ENCODE peak calls at places on chromosome 1, in eight cellular contexts. U is OCI-LY7; A is fibroblast of villous mesenchyme; T is PC-9; E is CD8-positive, alpha-beta T cell; S is lung; D is lower leg skin; Y is dorsolateral prefrontal cortex. Z is an unnamed sample.

GRCh38 chr1:31376374-31377134 is 3.7 kb upstream of the FABP3 start:
- DNase-seq in Y (peak), E (no peak), U (no peak), S (no peak), A (peak), T (no peak), D (no peak), Z (peak)

GRCh38 chr1:184116287-184116686 is 64.8 kb downstream of the TSEN15 start:
- DNase-seq in Y (no peak), D (no peak), E (no peak), T (no peak), S (no peak), U (no peak), A (no peak), Z (no peak)

GRCh38 chr1:71413441-71414170 is 332.8 kb upstream of the ZRANB2 start:
- DNase-seq in T (no peak), Y (no peak), E (no peak), A (no peak), S (no peak), U (no peak), D (no peak), Z (peak)

GRCh38 chr1:32763221-32763620 is 53.9 kb downstream of the YARS1 start:
- DNase-seq in A (no peak), T (no peak), E (no peak), D (no peak), S (no peak), Y (no peak), U (no peak), Z (no peak)

GRCh38 chr1:205267306-205267902 is 39.7 kb downstream of the TMCC2 start:
- DNase-seq in D (no peak), U (no peak), Y (no peak), A (no peak), S (no peak), E (no peak), T (no peak), Z (no peak)

GRCh38 chr1:51989582-51990477 is 670 bp downstream of the RAB3B start:
- DNase-seq in A (no peak), S (no peak), U (no peak), E (no peak), T (no peak), Y (no peak), D (no peak), Z (no peak)

GRCh38 chr1:212692774-212693644 is 6.6 kb downstream of the BATF3 start:
- DNase-seq in D (no peak), E (no peak), S (no peak), U (no peak), T (no peak), A (no peak), Y (no peak), Z (peak)

GRCh38 chr1:228870041-228870713 is 134.9 kb downstream of the RHOU start:
- DNase-seq in S (no peak), T (no peak), A (no peak), D (no peak), U (no peak), Y (no peak), E (no peak), Z (no peak)

GRCh38 chr1:165858364-165858823 is 31.0 kb downstream of the UCK2 start:
- DNase-seq in E (no peak), D (no peak), A (no peak), T (no peak), S (no peak), Y (no peak), U (no peak), Z (no peak)

GRCh38 chr1:176897350-176898236 is 266.9 kb downstream of the ASTN1 start:
- DNase-seq in Y (peak), T (peak), A (peak), E (no peak), U (peak), D (peak), S (peak), Z (peak)

GRCh38 chr1:20666804-20667203 is 5.6 kb upstream of the DDOST start:
- DNase-seq in A (no peak), D (no peak), T (no peak), E (no peak), S (no peak), U (peak), Y (no peak), Z (peak)

DNA sequence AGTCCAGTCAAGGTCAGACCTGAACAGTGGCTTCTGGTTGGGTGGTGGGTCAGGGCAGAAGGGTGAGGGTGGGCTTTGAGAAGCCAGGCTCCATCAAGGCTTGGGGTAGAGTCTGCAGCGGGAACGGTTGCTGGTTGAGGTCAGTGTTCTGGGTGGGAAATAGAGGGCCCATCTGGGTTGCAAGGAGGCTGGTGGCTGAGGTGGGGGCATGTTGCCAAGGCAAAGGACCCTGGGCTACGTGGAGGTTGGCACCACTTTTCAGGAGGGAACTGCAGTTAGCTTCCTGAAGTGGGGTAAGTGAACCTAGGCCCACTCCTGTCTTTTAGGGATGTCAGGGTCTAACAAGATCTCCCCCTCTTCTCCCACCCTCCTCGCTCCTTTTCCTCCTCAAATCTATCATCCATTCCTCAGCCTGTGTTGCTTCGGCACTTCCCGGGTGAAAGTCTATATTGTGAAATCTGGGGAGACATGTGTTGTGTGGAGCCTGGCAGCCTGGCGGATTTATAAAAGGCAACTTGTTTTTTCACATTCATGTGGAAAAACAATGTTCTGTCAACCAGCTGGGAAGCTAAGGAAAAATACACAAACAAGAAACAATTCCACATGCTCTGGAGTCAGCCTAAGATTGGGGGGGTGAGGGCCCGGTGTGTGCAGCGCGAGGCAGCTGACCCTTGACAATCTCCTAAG is 1.5 kb downstream of the IL22RA1 start:
- DNase-seq in A (peak), D (no peak), Y (no peak), S (no peak), T (no peak), E (no peak), U (no peak), Z (no peak)
- H3K4me3 ChIP-seq in A (no peak), D (no peak), Y (no peak), S (no peak), T (no peak), E (no peak), U (no peak), Z (no peak)

GRCh38 chr1:108193333-108193732 is 6.8 kb downstream of the SLC25A24 start:
- DNase-seq in T (no peak), Y (no peak), D (no peak), E (no peak), U (no peak), A (no peak), S (no peak), Z (no peak)

GRCh38 chr1:108190001-108190634 is 10.0 kb downstream of the SLC25A24 start:
- DNase-seq in Y (no peak), S (no peak), T (no peak), E (no peak), D (no peak), A (no peak), U (no peak), Z (no peak)

GRCh38 chr1:108190686-108191416 is 9.3 kb downstream of the SLC25A24 start:
- DNase-seq in S (peak), Y (no peak), T (no peak), E (no peak), U (peak), D (no peak), A (no peak), Z (no peak)

GRCh38 chr1:108194051-108194450 is 6.1 kb downstream of the SLC25A24 start:
- DNase-seq in E (no peak), D (no peak), A (no peak), S (no peak), Y (no peak), T (no peak), U (no peak), Z (peak)

DNA sequence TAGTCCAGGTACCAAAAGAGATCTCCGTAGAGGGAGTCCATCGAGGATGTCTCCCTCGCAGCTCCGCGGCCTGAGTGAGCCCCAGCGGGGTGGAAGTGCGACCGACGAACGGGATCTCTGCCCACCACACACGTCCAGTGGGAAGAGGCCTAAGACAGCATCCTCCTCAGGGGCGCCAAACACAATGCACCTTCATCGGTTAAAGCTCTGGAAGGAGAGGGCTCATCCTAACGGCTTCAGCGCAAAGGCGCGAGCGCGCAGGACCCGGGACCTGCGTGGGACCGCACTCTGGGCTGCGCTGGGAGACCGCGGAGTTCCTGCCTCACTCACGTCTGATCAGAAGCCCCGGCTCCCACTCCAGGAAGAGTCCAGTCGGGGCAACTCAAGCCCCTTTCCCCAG is 7.6 kb downstream of the SLC25A24 start:
- DNase-seq in E (no peak), D (no peak), S (no peak), A (no peak), T (no peak), Y (no peak), U (no peak), Z (no peak)
- TF ChIP-seq CTCF in E (no peak), D (no peak), S (no peak), A (no peak), T (no peak), Y (no peak), U (no peak), Z (no peak)

GRCh38 chr1:110872745-110873435 is at the start of gene CD53:
- DNase-seq in D (peak), Y (no peak), A (no peak), E (peak), T (no peak), S (peak), U (peak), Z (no peak)
- H3K4me3 ChIP-seq in D (peak), Y (peak), A (no peak), E (peak), T (no peak), S (peak), U (peak), Z (no peak)

DNA sequence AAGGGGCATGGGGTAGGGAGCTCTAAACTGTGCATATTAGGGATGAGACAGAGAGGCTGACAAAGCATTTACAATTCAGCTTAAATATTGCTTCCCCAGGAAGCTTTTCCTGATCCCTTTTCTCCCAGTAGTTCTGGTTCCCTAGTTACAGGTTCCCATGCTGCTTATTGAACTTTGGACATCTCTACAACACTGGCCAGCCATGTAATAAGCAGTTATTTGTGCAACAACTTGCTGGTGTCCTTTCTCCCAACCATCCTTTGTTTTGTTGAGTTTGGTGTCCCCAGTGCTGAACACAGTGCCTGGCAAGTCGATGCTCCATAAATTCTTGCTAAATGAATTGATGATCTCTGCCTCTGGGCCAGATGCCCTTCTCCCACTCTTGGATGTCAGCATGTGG is 80.6 kb downstream of the PLXNA2 start:
- DNase-seq in Y (no peak), E (no peak), S (no peak), D (no peak), T (no peak), A (no peak), U (no peak), Z (no peak)
- TF ChIP-seq CTCF in Y (no peak), E (no peak), S (no peak), D (no peak), T (no peak), A (no peak), U (no peak), Z (no peak)

GRCh38 chr1:116031299-116031698 is 55.0 kb downstream of the SLC22A15 start:
- DNase-seq in Y (no peak), A (no peak), U (no peak), E (no peak), S (peak), D (no peak), T (no peak), Z (no peak)
- H3K4me3 ChIP-seq in Y (no peak), A (no peak), U (no peak), E (no peak), S (no peak), D (no peak), T (no peak), Z (no peak)

GRCh38 chr1:24929876-24930702 is at the start of gene RUNX3:
- DNase-seq in A (no peak), E (peak), Y (no peak), D (peak), U (peak), S (peak), T (no peak), Z (no peak)
- TF ChIP-seq CTCF in A (no peak), E (no peak), Y (no peak), D (no peak), U (peak), S (no peak), T (no peak), Z (no peak)